ENCODE peak calls at places on chromosomes 7 and 10, in nine cellular contexts. A is activated CD4-positive, alpha-beta T cell treated with anti-CD3 and anti-CD28 coated beads, Interleukin-2, amount 50 U/mL, for 48 hours; U is activated T-helper 1 cell treated with Interleukin-2 at 50 U/mL for 16 hours; R is activated T-cell treated with anti-CD3 and anti-CD28 coated beads for 1 hour; P is astrocyte; Z is iPS DF 19.7; K is adipocyte; M is GM03348; V is suprapubic skin. Q is an unnamed sample.
A peak's percentile ranks its signal among the peaks of the same experiment; 100 is the strongest.

GRCh38 chr10:3813267-3813666 is 28.3 kb upstream of the KLF6 start:
- DNase-seq in A (no peak), U (no peak), R (no peak), P (no peak), Z (no peak), K (no peak), M (no peak), V (no peak), Q (no peak)

GRCh38 chr10:11869743-11870460 is 46.7 kb downstream of the PROSER2 start:
- DNase-seq in A (no peak), U (no peak), R (no peak), P (peak; percentile 30), Z (no peak), K (peak; percentile 53), M (peak; percentile 62), V (no peak), Q (no peak)

GRCh38 chr7:30596043-30596641 is 1.5 kb downstream of the GARS1 start:
- DNase-seq in A (no peak), U (no peak), R (no peak), P (no peak), Z (no peak), K (peak; percentile 80), M (peak; percentile 54), V (no peak), Q (no peak)

GRCh38 chr10:77520290-77520689 is 117.3 kb downstream of the KCNMA1 start:
- DNase-seq in A (no peak), U (no peak), R (no peak), P (no peak), Z (no peak), K (no peak), M (no peak), V (no peak), Q (no peak)

GRCh38 chr7:129877146-129877792 is 75.5 kb downstream of the UBE2H start:
- DNase-seq in A (no peak), U (no peak), R (no peak), P (no peak), Z (no peak), K (peak; percentile 62), M (no peak), V (no peak), Q (no peak)

GRCh38 chr7:141225916-141226618 is 152.2 kb downstream of the TMEM178B start:
- DNase-seq in A (no peak), U (no peak), R (no peak), P (no peak), Z (no peak), K (no peak), M (no peak), V (no peak), Q (no peak)

GRCh38 chr10:31192475-31192874 is 126.5 kb upstream of the ZEB1 start:
- DNase-seq in A (no peak), U (no peak), R (no peak), P (no peak), Z (no peak), K (no peak), M (no peak), V (no peak), Q (no peak)

GRCh38 chr7:79876769-79877362 is 257.8 kb upstream of the GNAI1 start:
- DNase-seq in A (no peak), U (no peak), R (no peak), P (peak; percentile 88), Z (no peak), K (peak; percentile 85), M (no peak), V (no peak), Q (peak; percentile 51)

GRCh38 chr10:119250641-119251314 is 43.4 kb downstream of the GRK5 start:
- DNase-seq in A (no peak), U (no peak), R (no peak), P (peak; percentile 95), Z (no peak), K (peak; percentile 92), M (peak; percentile 39), V (no peak), Q (peak; percentile 59)

Q was measured in BJ.